ENCODE peak calls at places on chromosomes 16 and 17, in six cellular contexts. X is HCT116, N is MM.1S, L is hepatocyte, S is PC-3, Q is GM23248. R is an unnamed sample. For H3K9me3, the result is how much of the 10 kb centered on the place peaks cover.

GRCh38 chr17:32609085-32609484 is 122.3 kb downstream of the CDK5R1 start:
- DNase-seq in X (peak), N (peak), L (no peak), S (peak), Q (peak), R (no peak)

GRCh38 chr17:73232587-73233373 is 28.9 kb downstream of the CPSF4L start:
- DNase-seq in X (no peak), N (peak), L (peak), S (peak), Q (peak), R (peak)

GRCh38 chr16:67979955-67980678 is at the start of gene DPEP3:
- DNase-seq in X (no peak), N (no peak), L (no peak), S (no peak), Q (no peak), R (no peak)

GRCh38 chr17:16444258-16444886 is 29.0 kb downstream of the TRPV2 start:
- DNase-seq in X (no peak), N (no peak), L (no peak), S (peak), Q (no peak), R (no peak)

GRCh38 chr16:67537636-67538591 is 9.3 kb downstream of the RIPOR1 start:
- DNase-seq in X (no peak), N (peak), L (peak), S (no peak), Q (peak), R (peak)

GRCh38 chr16:50298591-50299507 is 32.5 kb downstream of the ADCY7 start:
- DNase-seq in X (no peak), N (no peak), L (no peak), S (no peak), Q (no peak), R (no peak)

GRCh38 chr17:5499790-5500189 is 13.4 kb downstream of the MIS12 start:
- DNase-seq in X (no peak), N (no peak), L (peak), S (no peak), Q (peak), R (peak)

GRCh38 chr17:38733315-38734234 is 3.4 kb downstream of the CISD3 start:
- DNase-seq in X (peak), N (no peak), L (no peak), S (peak), Q (no peak), R (no peak)

GRCh38 chr17:69480197-69480596 is 65.7 kb downstream of the MAP2K6 start:
- DNase-seq in X (no peak), N (no peak), L (no peak), S (no peak), Q (no peak), R (no peak)

GRCh38 chr16:7013990-7014389 is 318.7 kb upstream of the RBFOX1 start:
- DNase-seq in X (no peak), N (peak), L (peak), S (peak), Q (peak), R (peak)

GRCh38 chr16:86732621-86733297 is 154.4 kb downstream of the FOXL1 start:
- DNase-seq in X (no peak), N (no peak), L (no peak), S (no peak), Q (peak), R (peak)

GRCh38 chr17:76417499-76418143 is 33.2 kb downstream of the SPHK1 start:
- DNase-seq in X (no peak), N (no peak), L (no peak), S (no peak), Q (no peak), R (no peak)

GRCh38 chr16:80563066-80563465 is 22.3 kb downstream of the DYNLRB2 start:
- DNase-seq in X (no peak), N (no peak), L (no peak), S (no peak), Q (no peak), R (no peak)

GRCh38 chr16:15672514-15673167 is 22.6 kb downstream of the NDE1 start:
- DNase-seq in X (no peak), N (no peak), L (peak), S (peak), Q (peak), R (no peak)

GRCh38 chr17:32299579-32300158 is 34.0 kb downstream of the RHBDL3 start:
- DNase-seq in X (no peak), N (no peak), L (no peak), S (no peak), Q (no peak), R (no peak)

GRCh38 chr16:30766206-30766921 is 4.2 kb downstream of the RNF40 start:
- DNase-seq in X (no peak), N (no peak), L (no peak), S (no peak), Q (no peak), R (no peak)

GRCh38 chr16:61295311-61295710 is 740.9 kb downstream of the CDH8 start:
- DNase-seq in X (no peak), N (no peak), L (no peak), S (peak), Q (peak), R (no peak)

GRCh38 chr17:61574542-61575351 is 16.3 kb downstream of the NACA2 start:
- DNase-seq in X (peak), N (no peak), L (peak), S (peak), Q (peak), R (peak)

GRCh38 chr16:981695-982151 is at the start of gene SOX8:
- DNase-seq in X (no peak), N (no peak), L (peak), S (no peak), Q (peak), R (peak)

GRCh38 chr16:79186196-79186595 is 414.3 kb downstream of the MAF start:
- DNase-seq in X (no peak), N (no peak), L (peak), S (no peak), Q (no peak), R (no peak)

GRCh38 chr17:40122466-40122943 is 734 bp downstream of the MSL1 start:
- DNase-seq in X (no peak), N (peak), L (peak), S (peak), Q (peak), R (peak)

GRCh38 chr16:30649725-30650368 is 913 bp upstream of the PRR14 start:
- DNase-seq in X (no peak), N (no peak), L (no peak), S (no peak), Q (no peak), R (no peak)

GRCh38 chr16:47965439-47965838 is 190.4 kb downstream of the ABCC12 start:
- DNase-seq in X (no peak), N (no peak), L (no peak), S (no peak), Q (no peak), R (peak)

GRCh38 chr16:59385953-59386352 is 651.8 kb upstream of the GOT2 start:
- DNase-seq in X (no peak), N (no peak), L (no peak), S (peak), Q (peak), R (no peak)

GRCh38 chr17:75652934-75653549 is 13.9 kb downstream of the RECQL5 start:
- DNase-seq in X (no peak), N (peak), L (peak), S (peak), Q (peak), R (peak)

GRCh38 chr17:40496170-40496569 is 5.3 kb downstream of the TNS4 start:
- DNase-seq in X (no peak), N (no peak), L (no peak), S (no peak), Q (no peak), R (no peak)

GRCh38 chr16:54077412-54077821 is 209.2 kb downstream of the IRX3 start:
- DNase-seq in X (no peak), N (no peak), L (no peak), S (peak), Q (peak), R (no peak)

GRCh38 chr16:50381679-50382440 is 13.1 kb upstream of the BRD7 start:
- DNase-seq in X (no peak), N (no peak), L (no peak), S (no peak), Q (no peak), R (peak)

GRCh38 chr16:58422809-58423208 is 30.5 kb downstream of the GINS3 start:
- DNase-seq in X (no peak), N (no peak), L (no peak), S (no peak), Q (no peak), R (no peak)

GRCh38 chr16:74736531-74737157 is 36.0 kb upstream of the MLKL start:
- DNase-seq in X (no peak), N (no peak), L (no peak), S (peak), Q (no peak), R (no peak)

GRCh38 chr16:57503366-57503765 is 17.1 kb upstream of the DOK4 start:
- DNase-seq in X (no peak), N (no peak), L (peak), S (no peak), Q (no peak), R (no peak)

GRCh38 chr17:33210240-33210639 is 82.9 kb downstream of the ASIC2 start:
- DNase-seq in X (no peak), N (no peak), L (no peak), S (no peak), Q (no peak), R (no peak)

GRCh38 chr17:69870091-69870530 is 204.9 kb upstream of the KCNJ16 start:
- DNase-seq in X (no peak), N (no peak), L (no peak), S (peak), Q (peak), R (peak)

GRCh38 chr16:57386381-57386951 is 14.2 kb downstream of the CX3CL1 start:
- DNase-seq in X (no peak), N (no peak), L (no peak), S (no peak), Q (peak), R (no peak)

GRCh38 chr16:68367891-68368601 is 57.2 kb downstream of the PRMT7 start:
- DNase-seq in X (no peak), N (peak), L (no peak), S (no peak), Q (no peak), R (no peak)

DNA sequence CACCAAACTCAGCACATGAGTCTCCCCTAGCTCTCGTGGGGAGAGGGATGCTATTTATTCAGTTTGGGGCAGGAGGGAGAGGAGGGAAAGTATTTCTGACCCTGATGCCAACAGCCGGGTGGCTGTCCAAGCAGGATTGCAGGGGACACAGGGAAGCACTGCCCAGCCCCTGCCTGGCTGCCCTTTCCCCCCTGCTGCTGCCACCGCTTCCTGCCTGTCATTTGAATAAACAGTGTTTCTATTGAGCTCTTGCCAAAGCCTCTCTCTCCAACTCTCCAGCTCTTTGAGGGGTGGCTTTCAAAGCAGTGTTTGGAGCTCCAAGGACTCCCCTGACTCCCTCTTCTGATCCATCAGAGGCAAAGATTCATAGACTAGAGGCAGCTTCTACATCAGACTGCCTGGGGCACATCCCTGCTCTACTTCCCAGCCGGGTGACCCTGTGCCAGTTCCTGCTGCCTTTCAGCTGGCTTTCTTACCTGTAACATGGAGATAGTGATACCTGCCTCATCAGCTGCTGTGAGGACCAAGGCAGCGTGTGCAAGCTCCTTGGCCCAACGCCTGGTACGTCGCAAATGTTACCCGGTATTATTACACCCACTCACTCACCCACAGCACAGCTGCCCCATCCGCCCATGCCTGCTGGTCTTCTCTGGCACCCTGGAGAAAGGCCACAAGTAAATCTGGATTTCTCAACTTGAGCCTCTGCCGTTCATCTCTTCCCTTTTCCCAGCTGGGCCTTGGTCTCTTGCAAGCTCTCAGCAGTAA is 9.5 kb downstream of the PROCA1 start:
- DNase-seq in X (no peak), N (no peak), L (no peak), S (no peak), Q (no peak), R (no peak)
- TF ChIP-seq EZH2phosphoT487 in X (no peak), N (no peak), L (no peak), S (no peak), Q (no peak), R (no peak)

DNA sequence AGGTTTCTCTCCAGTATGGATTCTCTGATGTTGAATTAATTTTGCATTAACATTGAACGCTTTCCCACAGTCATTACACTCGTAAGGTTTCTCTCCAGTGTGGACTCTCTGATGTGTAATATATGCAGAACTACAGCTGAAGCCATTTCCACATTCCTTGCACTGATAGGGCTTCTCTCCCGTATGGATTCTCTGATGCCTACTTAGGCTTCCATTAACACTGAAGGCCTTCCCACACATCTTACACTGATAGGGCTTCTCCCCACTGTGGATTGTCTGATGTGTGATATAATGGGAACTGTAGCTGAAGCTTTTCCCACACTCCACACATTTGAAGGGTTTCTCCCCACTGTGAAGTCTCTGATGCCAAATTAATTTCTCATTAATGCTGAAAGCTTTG is 7.2 kb upstream of the TLE7 start:
- DNase-seq in X (no peak), N (no peak), L (no peak), S (no peak), Q (no peak), R (no peak)
- H3K9me3 ChIP-seq in X (under half), N (under half), L (under half), S (under half), Q (under half), R (under half)

DNA sequence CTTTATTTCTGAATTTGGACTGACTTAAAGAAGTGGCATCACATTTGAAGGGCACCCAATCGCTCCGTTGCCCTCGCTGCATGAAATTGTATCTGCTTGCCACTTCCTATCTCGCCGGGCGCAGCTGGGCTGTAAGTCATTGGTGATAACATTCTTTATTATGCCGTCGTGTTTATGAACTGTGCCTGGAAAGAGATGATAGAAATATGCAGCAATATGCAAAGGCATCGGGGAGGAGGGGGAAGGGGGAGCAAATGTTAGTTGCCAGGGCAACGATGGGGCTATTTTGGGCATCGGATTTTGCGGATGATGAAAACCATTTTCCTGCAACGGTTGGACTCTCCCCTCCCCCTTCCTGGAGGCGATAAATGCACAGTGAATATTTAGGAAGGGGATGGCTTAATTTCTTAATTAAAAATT is 386.9 kb upstream of the TNRC6C start:
- DNase-seq in X (no peak), N (no peak), L (no peak), S (no peak), Q (peak), R (no peak)
- TF ChIP-seq EZH2 in X (no peak), N (no peak), L (no peak), S (no peak), Q (no peak), R (no peak)

DNA sequence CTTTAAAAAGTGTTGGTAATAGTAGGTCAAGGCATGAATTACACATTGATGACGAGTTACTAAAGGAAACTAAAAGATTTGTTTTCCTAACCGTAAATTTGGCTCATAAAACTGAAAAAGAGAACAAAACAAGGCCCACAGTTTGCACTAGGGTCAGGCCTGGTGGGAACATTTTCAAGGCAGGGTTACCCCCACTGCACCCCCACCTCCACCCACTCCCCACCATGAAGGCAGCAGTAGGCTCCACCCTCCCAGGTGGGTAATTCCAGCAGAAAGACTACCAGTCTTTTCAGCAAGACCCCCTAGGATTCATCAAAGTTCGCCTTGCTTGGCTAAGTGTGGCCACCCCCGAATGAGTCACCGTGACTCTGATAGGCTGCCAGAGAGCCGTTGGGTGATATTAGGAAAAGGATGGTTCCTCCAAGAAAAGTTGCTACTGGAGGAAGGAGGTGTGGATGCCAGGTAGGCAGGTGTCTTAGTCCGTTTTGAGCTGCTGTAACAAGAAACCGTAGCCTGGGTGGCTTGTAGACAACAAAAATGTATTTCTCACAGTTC is 8.6 kb downstream of the DNAAF1 start:
- DNase-seq in X (no peak), N (no peak), L (no peak), S (no peak), Q (peak), R (no peak)
- TF ChIP-seq EZH2phosphoT487 in X (no peak), N (no peak), L (no peak), S (no peak), Q (no peak), R (no peak)

GRCh38 chr16:35911899-35912298 is 2452.5 kb downstream of the TP53TG3F start:
- DNase-seq in X (no peak), N (no peak), L (no peak), S (no peak), Q (no peak), R (no peak)

GRCh38 chr16:35908152-35908551 is 2448.7 kb downstream of the TP53TG3F start:
- DNase-seq in X (no peak), N (no peak), L (no peak), S (no peak), Q (no peak), R (no peak)

GRCh38 chr16:35909351-35909954 is 2450.0 kb downstream of the TP53TG3F start:
- DNase-seq in X (no peak), N (no peak), L (no peak), S (no peak), Q (no peak), R (no peak)

GRCh38 chr16:35908942-35909341 is 2449.5 kb downstream of the TP53TG3F start:
- DNase-seq in X (peak), N (no peak), L (no peak), S (no peak), Q (no peak), R (no peak)

DNA sequence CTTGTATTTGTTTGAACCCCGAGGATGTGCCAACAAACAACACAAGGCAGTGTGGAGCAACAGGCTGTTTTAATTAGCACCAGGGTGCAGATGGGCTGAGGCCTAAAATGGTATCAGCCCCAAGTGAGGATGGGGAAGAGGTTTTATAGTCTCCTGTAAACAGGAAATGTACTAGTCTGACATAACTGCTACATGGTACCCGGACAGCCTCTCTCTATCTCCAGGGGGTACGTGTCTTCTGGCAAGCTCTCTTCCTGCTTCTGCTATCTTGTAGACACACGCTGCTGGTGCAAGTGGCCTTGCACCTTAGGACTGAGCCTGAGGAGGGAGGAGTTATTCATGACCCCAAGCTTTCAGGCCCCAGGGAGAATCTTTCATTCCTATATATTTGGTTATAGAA is 2451.0 kb downstream of the TP53TG3F start:
- DNase-seq in X (no peak), N (no peak), L (no peak), S (no peak), Q (no peak), R (no peak)
- H3K9me3 ChIP-seq in X (under half), N (under half), L (under half), S (under half), Q (under half), R (under half)

R was measured in neural progenitor cell.